ENCODE peak calls at places on chromosome 1, in seven cellular contexts. One of them, this sample, is unnamed.

GRCh38 chr1:58818075-58818474 is 34.2 kb upstream of the JUN start:
- DNase-seq in spleen: no peak
- DNase-seq in adrenal gland: no peak
- DNase-seq in fibroblast of lung: peak
- DNase-seq in mucosa of descending colon: no peak
- DNase-seq in CD14-positive monocyte: no peak
- DNase-seq in Peyer's patch: no peak
- DNase-seq in this sample: no peak

GRCh38 chr1:223837206-223837605 is 8.5 kb downstream of the TP53BP2 start:
- DNase-seq in spleen: no peak
- DNase-seq in adrenal gland: no peak
- DNase-seq in fibroblast of lung: peak
- DNase-seq in mucosa of descending colon: no peak
- DNase-seq in CD14-positive monocyte: no peak
- DNase-seq in Peyer's patch: no peak
- DNase-seq in this sample: no peak

GRCh38 chr1:156750191-156750931 is 1.1 kb downstream of the HDGF start:
- DNase-seq in spleen: no peak
- DNase-seq in adrenal gland: no peak
- DNase-seq in fibroblast of lung: no peak
- DNase-seq in mucosa of descending colon: peak
- DNase-seq in CD14-positive monocyte: no peak
- DNase-seq in Peyer's patch: peak
- DNase-seq in this sample: peak

GRCh38 chr1:248840946-248841345 is 2.9 kb downstream of the ZNF672 start:
- DNase-seq in spleen: no peak
- DNase-seq in adrenal gland: no peak
- DNase-seq in fibroblast of lung: no peak
- DNase-seq in mucosa of descending colon: no peak
- DNase-seq in CD14-positive monocyte: no peak
- DNase-seq in Peyer's patch: peak
- DNase-seq in this sample: no peak

GRCh38 chr1:78688701-78689100 is 39.1 kb downstream of the IFI44 start:
- DNase-seq in spleen: no peak
- DNase-seq in adrenal gland: no peak
- DNase-seq in fibroblast of lung: peak
- DNase-seq in mucosa of descending colon: no peak
- DNase-seq in CD14-positive monocyte: no peak
- DNase-seq in Peyer's patch: no peak
- DNase-seq in this sample: no peak

GRCh38 chr1:97999320-97999719 is 78.5 kb upstream of the DPYD start:
- DNase-seq in spleen: no peak
- DNase-seq in adrenal gland: no peak
- DNase-seq in fibroblast of lung: peak
- DNase-seq in mucosa of descending colon: no peak
- DNase-seq in CD14-positive monocyte: no peak
- DNase-seq in Peyer's patch: no peak
- DNase-seq in this sample: no peak

GRCh38 chr1:215482079-215482478 is 85.0 kb upstream of the KCTD3 start:
- DNase-seq in spleen: no peak
- DNase-seq in adrenal gland: no peak
- DNase-seq in fibroblast of lung: no peak
- DNase-seq in mucosa of descending colon: no peak
- DNase-seq in CD14-positive monocyte: no peak
- DNase-seq in Peyer's patch: no peak
- DNase-seq in this sample: no peak

GRCh38 chr1:66503841-66504470 is 30.0 kb upstream of the SGIP1 start:
- DNase-seq in spleen: no peak
- DNase-seq in adrenal gland: peak
- DNase-seq in fibroblast of lung: peak
- DNase-seq in mucosa of descending colon: no peak
- DNase-seq in CD14-positive monocyte: no peak
- DNase-seq in Peyer's patch: peak
- DNase-seq in this sample: no peak

GRCh38 chr1:223747838-223748335 is 35.5 kb downstream of the CAPN2 start:
- DNase-seq in spleen: no peak
- DNase-seq in adrenal gland: peak
- DNase-seq in fibroblast of lung: peak
- DNase-seq in mucosa of descending colon: peak
- DNase-seq in CD14-positive monocyte: no peak
- DNase-seq in Peyer's patch: peak
- DNase-seq in this sample: no peak

GRCh38 chr1:21754583-21754982 is 28.4 kb downstream of the USP48 start:
- DNase-seq in spleen: no peak
- DNase-seq in adrenal gland: no peak
- DNase-seq in fibroblast of lung: no peak
- DNase-seq in mucosa of descending colon: no peak
- DNase-seq in CD14-positive monocyte: no peak
- DNase-seq in Peyer's patch: no peak
- DNase-seq in this sample: no peak

GRCh38 chr1:112284796-112285195 is 111.2 kb upstream of the CTTNBP2NL start:
- DNase-seq in spleen: no peak
- DNase-seq in adrenal gland: no peak
- DNase-seq in fibroblast of lung: no peak
- DNase-seq in mucosa of descending colon: no peak
- DNase-seq in CD14-positive monocyte: no peak
- DNase-seq in Peyer's patch: no peak
- DNase-seq in this sample: no peak

GRCh38 chr1:78543941-78544630 is 53.3 kb downstream of the PTGFR start:
- DNase-seq in spleen: no peak
- DNase-seq in adrenal gland: no peak
- DNase-seq in fibroblast of lung: no peak
- DNase-seq in mucosa of descending colon: no peak
- DNase-seq in CD14-positive monocyte: no peak
- DNase-seq in Peyer's patch: no peak
- DNase-seq in this sample: no peak

GRCh38 chr1:33762099-33762830 is 101.6 kb upstream of the HMGB4 start:
- DNase-seq in spleen: no peak
- DNase-seq in adrenal gland: no peak
- DNase-seq in fibroblast of lung: no peak
- DNase-seq in mucosa of descending colon: no peak
- DNase-seq in CD14-positive monocyte: no peak
- DNase-seq in Peyer's patch: no peak
- DNase-seq in this sample: no peak

GRCh38 chr1:7847599-7847998 is 5.3 kb downstream of the UTS2 start:
- DNase-seq in spleen: no peak
- DNase-seq in adrenal gland: no peak
- DNase-seq in fibroblast of lung: peak
- DNase-seq in mucosa of descending colon: no peak
- DNase-seq in CD14-positive monocyte: no peak
- DNase-seq in Peyer's patch: no peak
- DNase-seq in this sample: no peak

GRCh38 chr1:27589841-27590426 is 14.0 kb downstream of the AHDC1 start:
- DNase-seq in spleen: no peak
- DNase-seq in adrenal gland: peak
- DNase-seq in fibroblast of lung: peak
- DNase-seq in mucosa of descending colon: no peak
- DNase-seq in CD14-positive monocyte: no peak
- DNase-seq in Peyer's patch: no peak
- DNase-seq in this sample: no peak

GRCh38 chr1:220817907-220818306 is 31.2 kb downstream of the MTARC1 start:
- DNase-seq in spleen: no peak
- DNase-seq in adrenal gland: no peak
- DNase-seq in fibroblast of lung: peak
- DNase-seq in mucosa of descending colon: no peak
- DNase-seq in CD14-positive monocyte: no peak
- DNase-seq in Peyer's patch: no peak
- DNase-seq in this sample: no peak

GRCh38 chr1:107830546-107830945 is 134.4 kb downstream of the VAV3 start:
- DNase-seq in spleen: no peak
- DNase-seq in adrenal gland: no peak
- DNase-seq in fibroblast of lung: no peak
- DNase-seq in mucosa of descending colon: no peak
- DNase-seq in CD14-positive monocyte: no peak
- DNase-seq in Peyer's patch: no peak
- DNase-seq in this sample: no peak

GRCh38 chr1:119475866-119476439 is 31.1 kb upstream of the HSD3B1 start:
- DNase-seq in spleen: no peak
- DNase-seq in adrenal gland: peak
- DNase-seq in fibroblast of lung: peak
- DNase-seq in mucosa of descending colon: peak
- DNase-seq in CD14-positive monocyte: no peak
- DNase-seq in Peyer's patch: peak
- DNase-seq in this sample: no peak

GRCh38 chr1:55582078-55582477 is 366.9 kb upstream of the USP24 start:
- DNase-seq in spleen: no peak
- DNase-seq in adrenal gland: no peak
- DNase-seq in fibroblast of lung: no peak
- DNase-seq in mucosa of descending colon: no peak
- DNase-seq in CD14-positive monocyte: no peak
- DNase-seq in Peyer's patch: no peak
- DNase-seq in this sample: no peak

GRCh38 chr1:55586771-55587170 is 371.6 kb upstream of the USP24 start:
- DNase-seq in spleen: no peak
- DNase-seq in adrenal gland: no peak
- DNase-seq in fibroblast of lung: no peak
- DNase-seq in mucosa of descending colon: no peak
- DNase-seq in CD14-positive monocyte: no peak
- DNase-seq in Peyer's patch: no peak
- DNase-seq in this sample: no peak

GRCh38 chr1:55588300-55588699 is 373.1 kb upstream of the USP24 start:
- DNase-seq in spleen: no peak
- DNase-seq in adrenal gland: no peak
- DNase-seq in fibroblast of lung: no peak
- DNase-seq in mucosa of descending colon: no peak
- DNase-seq in CD14-positive monocyte: no peak
- DNase-seq in Peyer's patch: no peak
- DNase-seq in this sample: no peak

GRCh38 chr1:55585402-55585792 is 370.2 kb upstream of the USP24 start:
- DNase-seq in spleen: no peak
- DNase-seq in adrenal gland: no peak
- DNase-seq in fibroblast of lung: no peak
- DNase-seq in mucosa of descending colon: no peak
- DNase-seq in CD14-positive monocyte: no peak
- DNase-seq in Peyer's patch: no peak
- DNase-seq in this sample: no peak

DNA sequence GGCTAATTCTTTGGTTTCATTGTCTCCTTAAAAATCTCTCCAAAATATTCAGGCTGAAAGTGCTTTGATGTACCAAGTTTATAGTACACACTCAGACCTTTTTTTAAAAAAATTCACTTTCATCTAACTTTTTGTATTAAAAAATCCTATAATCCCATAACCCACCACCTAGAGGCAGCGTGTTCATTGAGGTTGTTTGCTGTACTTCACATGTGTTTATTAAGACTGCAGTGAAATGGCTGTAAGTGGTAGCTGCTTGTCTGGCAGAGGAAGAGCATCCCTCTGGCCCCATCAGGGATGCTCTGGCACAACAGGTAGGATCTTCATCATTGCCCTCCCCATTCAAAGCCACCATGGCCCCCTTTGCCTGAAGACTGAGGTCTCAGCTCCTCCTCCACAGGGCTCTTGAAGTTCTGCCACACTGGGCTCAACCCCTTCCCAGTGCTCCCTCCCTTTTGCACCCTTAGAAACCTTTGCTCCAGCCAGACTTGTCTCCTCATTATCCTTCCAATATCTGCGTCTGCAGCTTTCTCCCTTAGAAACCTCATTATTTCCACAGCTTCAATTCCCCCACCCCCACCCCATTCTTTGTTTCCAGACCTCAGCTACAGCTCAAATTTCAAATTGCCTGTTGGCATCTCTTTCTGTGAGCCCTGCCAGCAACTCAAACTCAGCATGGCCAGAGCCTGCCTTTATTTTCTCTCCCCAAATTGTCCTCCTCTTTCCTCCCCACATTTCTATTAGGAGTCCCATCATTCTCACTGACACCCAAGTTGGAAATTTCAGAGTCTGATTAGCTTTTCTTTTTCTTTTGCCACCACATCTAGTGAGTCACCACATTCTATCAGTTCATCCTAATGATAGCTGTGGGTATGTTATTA is 369.6 kb upstream of the USP24 start:
- DNase-seq in spleen: no peak
- DNase-seq in adrenal gland: no peak
- DNase-seq in fibroblast of lung: peak
- DNase-seq in mucosa of descending colon: no peak
- DNase-seq in CD14-positive monocyte: no peak
- DNase-seq in Peyer's patch: no peak
- DNase-seq in this sample: no peak
- TF ChIP-seq CTCF in spleen: no peak
- TF ChIP-seq CTCF in adrenal gland: no peak
- TF ChIP-seq CTCF in fibroblast of lung: no peak
- TF ChIP-seq CTCF in mucosa of descending colon: no peak
- TF ChIP-seq CTCF in CD14-positive monocyte: no peak
- TF ChIP-seq CTCF in Peyer's patch: no peak
- TF ChIP-seq CTCF in this sample: no peak

GRCh38 chr1:45375104-45376090 is 35.2 kb upstream of the MUTYH start:
- DNase-seq in spleen: no peak
- DNase-seq in adrenal gland: no peak
- DNase-seq in fibroblast of lung: peak
- DNase-seq in mucosa of descending colon: no peak
- DNase-seq in CD14-positive monocyte: no peak
- DNase-seq in Peyer's patch: no peak
- DNase-seq in this sample: no peak
- TF ChIP-seq CTCF in spleen: no peak
- TF ChIP-seq CTCF in adrenal gland: no peak
- TF ChIP-seq CTCF in fibroblast of lung: no peak
- TF ChIP-seq CTCF in mucosa of descending colon: no peak
- TF ChIP-seq CTCF in CD14-positive monocyte: no peak
- TF ChIP-seq CTCF in Peyer's patch: no peak
- TF ChIP-seq CTCF in this sample: no peak

GRCh38 chr1:6603851-6604558 is 1.3 kb upstream of the KLHL21 start:
- DNase-seq in spleen: peak
- DNase-seq in adrenal gland: peak
- DNase-seq in fibroblast of lung: peak
- DNase-seq in mucosa of descending colon: peak
- DNase-seq in CD14-positive monocyte: no peak
- DNase-seq in Peyer's patch: peak
- DNase-seq in this sample: peak
- TF ChIP-seq CTCF in spleen: no peak
- TF ChIP-seq CTCF in adrenal gland: no peak
- TF ChIP-seq CTCF in fibroblast of lung: no peak
- TF ChIP-seq CTCF in mucosa of descending colon: no peak
- TF ChIP-seq CTCF in CD14-positive monocyte: no peak
- TF ChIP-seq CTCF in Peyer's patch: peak
- TF ChIP-seq CTCF in this sample: no peak

GRCh38 chr1:54540891-54541290 is 7.1 kb upstream of the ACOT11 start:
- DNase-seq in spleen: no peak
- DNase-seq in adrenal gland: no peak
- DNase-seq in fibroblast of lung: no peak
- DNase-seq in mucosa of descending colon: no peak
- DNase-seq in CD14-positive monocyte: no peak
- DNase-seq in Peyer's patch: no peak
- DNase-seq in this sample: no peak

GRCh38 chr1:54545916-54546635 is 2.0 kb upstream of the ACOT11 start:
- DNase-seq in spleen: no peak
- DNase-seq in adrenal gland: no peak
- DNase-seq in fibroblast of lung: no peak
- DNase-seq in mucosa of descending colon: no peak
- DNase-seq in CD14-positive monocyte: no peak
- DNase-seq in Peyer's patch: no peak
- DNase-seq in this sample: no peak

GRCh38 chr1:54542962-54543539 is 5.0 kb upstream of the ACOT11 start:
- DNase-seq in spleen: no peak
- DNase-seq in adrenal gland: no peak
- DNase-seq in fibroblast of lung: no peak
- DNase-seq in mucosa of descending colon: no peak
- DNase-seq in CD14-positive monocyte: no peak
- DNase-seq in Peyer's patch: no peak
- DNase-seq in this sample: no peak

GRCh38 chr1:54543729-54544496 is 4.1 kb upstream of the ACOT11 start:
- DNase-seq in spleen: no peak
- DNase-seq in adrenal gland: no peak
- DNase-seq in fibroblast of lung: no peak
- DNase-seq in mucosa of descending colon: no peak
- DNase-seq in CD14-positive monocyte: no peak
- DNase-seq in Peyer's patch: no peak
- DNase-seq in this sample: no peak

GRCh38 chr1:54542120-54542961 is 5.7 kb upstream of the ACOT11 start:
- DNase-seq in spleen: peak
- DNase-seq in adrenal gland: peak
- DNase-seq in fibroblast of lung: peak
- DNase-seq in mucosa of descending colon: peak
- DNase-seq in CD14-positive monocyte: no peak
- DNase-seq in Peyer's patch: peak
- DNase-seq in this sample: peak
- TF ChIP-seq CTCF in spleen: no peak
- TF ChIP-seq CTCF in adrenal gland: no peak
- TF ChIP-seq CTCF in fibroblast of lung: no peak
- TF ChIP-seq CTCF in mucosa of descending colon: no peak
- TF ChIP-seq CTCF in CD14-positive monocyte: no peak
- TF ChIP-seq CTCF in Peyer's patch: no peak
- TF ChIP-seq CTCF in this sample: no peak

This sample was measured in omental fat pad.